ENCODE peak calls at places on chromosomes 2 and 18, in nine cellular contexts. One of them, this sample, is unnamed.

GRCh38 chr2:182242561-182242960 is 184.3 kb downstream of the PDE1A start:
- DNase-seq in HCT116: no peak
- DNase-seq in ovary: no peak
- DNase-seq in A549: no peak
- DNase-seq in testis: no peak
- DNase-seq in tibial nerve: no peak
- DNase-seq in vagina: no peak
- DNase-seq in IMR-90: no peak
- DNase-seq in heart left ventricle: no peak
- DNase-seq in this sample: no peak

GRCh38 chr2:116718451-116718850 is 1096.0 kb upstream of the DDX18 start:
- DNase-seq in testis: no peak
- DNase-seq in A549: no peak
- DNase-seq in HCT116: no peak
- DNase-seq in ovary: no peak
- DNase-seq in tibial nerve: no peak
- DNase-seq in heart left ventricle: no peak
- DNase-seq in vagina: no peak
- DNase-seq in IMR-90: no peak
- DNase-seq in this sample: no peak

GRCh38 chr18:5527603-5528002 is 16.2 kb downstream of the EPB41L3 start:
- DNase-seq in IMR-90: peak; percentile 86
- DNase-seq in vagina: no peak
- DNase-seq in heart left ventricle: no peak
- DNase-seq in testis: peak; percentile 41
- DNase-seq in tibial nerve: peak; percentile 33
- DNase-seq in A549: no peak
- DNase-seq in HCT116: no peak
- DNase-seq in ovary: no peak
- DNase-seq in this sample: no peak

GRCh38 chr2:238496756-238497609 is 70.3 kb downstream of the ASB1 start:
- DNase-seq in IMR-90: no peak
- DNase-seq in tibial nerve: no peak
- DNase-seq in testis: peak; percentile 11
- DNase-seq in ovary: no peak
- DNase-seq in vagina: peak; percentile 79
- DNase-seq in heart left ventricle: no peak
- DNase-seq in HCT116: no peak
- DNase-seq in A549: no peak
- DNase-seq in this sample: no peak

GRCh38 chr2:110994250-110994961 is 126.3 kb upstream of the BCL2L11 start:
- DNase-seq in tibial nerve: no peak
- DNase-seq in HCT116: no peak
- DNase-seq in ovary: no peak
- DNase-seq in A549: no peak
- DNase-seq in testis: no peak
- DNase-seq in IMR-90: no peak
- DNase-seq in vagina: no peak
- DNase-seq in heart left ventricle: no peak
- DNase-seq in this sample: no peak

GRCh38 chr2:166344286-166345113 is 31.2 kb downstream of the SCN9A start:
- DNase-seq in vagina: no peak
- DNase-seq in testis: no peak
- DNase-seq in ovary: no peak
- DNase-seq in HCT116: no peak
- DNase-seq in A549: no peak
- DNase-seq in heart left ventricle: no peak
- DNase-seq in tibial nerve: no peak
- DNase-seq in IMR-90: peak; percentile 87
- DNase-seq in this sample: no peak

GRCh38 chr2:67671464-67672450 is 274.6 kb downstream of the ETAA1 start:
- DNase-seq in vagina: no peak
- DNase-seq in IMR-90: no peak
- DNase-seq in tibial nerve: no peak
- DNase-seq in ovary: no peak
- DNase-seq in testis: no peak
- DNase-seq in A549: no peak
- DNase-seq in heart left ventricle: no peak
- DNase-seq in HCT116: no peak
- DNase-seq in this sample: no peak

GRCh38 chr18:23380001-23380550 is 73.0 kb upstream of the RIOK3 start:
- DNase-seq in IMR-90: peak; percentile 83
- DNase-seq in HCT116: no peak
- DNase-seq in ovary: no peak
- DNase-seq in A549: peak; percentile 56
- DNase-seq in vagina: no peak
- DNase-seq in testis: no peak
- DNase-seq in tibial nerve: no peak
- DNase-seq in heart left ventricle: no peak
- DNase-seq in this sample: no peak

GRCh38 chr2:219985017-219985416 is 357.6 kb downstream of the SLC4A3 start:
- DNase-seq in vagina: no peak
- DNase-seq in ovary: no peak
- DNase-seq in IMR-90: no peak
- DNase-seq in HCT116: no peak
- DNase-seq in A549: no peak
- DNase-seq in testis: no peak
- DNase-seq in tibial nerve: no peak
- DNase-seq in heart left ventricle: no peak
- DNase-seq in this sample: no peak

GRCh38 chr2:219983836-219984235 is 356.4 kb downstream of the SLC4A3 start:
- DNase-seq in HCT116: no peak
- DNase-seq in testis: no peak
- DNase-seq in vagina: no peak
- DNase-seq in ovary: no peak
- DNase-seq in A549: no peak
- DNase-seq in IMR-90: peak; percentile 69
- DNase-seq in tibial nerve: no peak
- DNase-seq in heart left ventricle: no peak
- DNase-seq in this sample: no peak

GRCh38 chr2:219991116-219991515 is 363.7 kb downstream of the SLC4A3 start:
- DNase-seq in HCT116: no peak
- DNase-seq in vagina: no peak
- DNase-seq in A549: no peak
- DNase-seq in heart left ventricle: no peak
- DNase-seq in testis: no peak
- DNase-seq in IMR-90: no peak
- DNase-seq in tibial nerve: no peak
- DNase-seq in ovary: no peak
- DNase-seq in this sample: no peak

GRCh38 chr2:219987830-219988229 is 360.4 kb downstream of the SLC4A3 start:
- DNase-seq in ovary: no peak
- DNase-seq in vagina: no peak
- DNase-seq in IMR-90: peak; percentile 93
- DNase-seq in testis: no peak
- DNase-seq in HCT116: no peak
- DNase-seq in heart left ventricle: no peak
- DNase-seq in tibial nerve: no peak
- DNase-seq in A549: peak; percentile 4
- DNase-seq in this sample: no peak
- TF ChIP-seq CTCF in ovary: no peak
- TF ChIP-seq CTCF in vagina: no peak
- TF ChIP-seq CTCF in IMR-90: no peak
- TF ChIP-seq CTCF in testis: no peak
- TF ChIP-seq CTCF in HCT116: no peak
- TF ChIP-seq CTCF in heart left ventricle: no peak
- TF ChIP-seq CTCF in tibial nerve: no peak
- TF ChIP-seq CTCF in A549: no peak
- TF ChIP-seq CTCF in this sample: no peak

GRCh38 chr18:70421471-70421870 is 132.6 kb downstream of the SOCS6 start:
- DNase-seq in tibial nerve: no peak
- DNase-seq in ovary: no peak
- DNase-seq in testis: no peak
- DNase-seq in heart left ventricle: no peak
- DNase-seq in vagina: no peak
- DNase-seq in A549: no peak
- DNase-seq in IMR-90: peak; percentile 45
- DNase-seq in HCT116: peak; percentile 28
- DNase-seq in this sample: no peak

GRCh38 chr18:70422061-70422965 is 133.5 kb downstream of the SOCS6 start:
- DNase-seq in tibial nerve: peak; percentile 46
- DNase-seq in A549: peak; percentile 67
- DNase-seq in IMR-90: peak; percentile 93
- DNase-seq in ovary: no peak
- DNase-seq in vagina: no peak
- DNase-seq in HCT116: peak; percentile 94
- DNase-seq in heart left ventricle: peak; percentile 76
- DNase-seq in testis: peak; percentile 36
- DNase-seq in this sample: peak; percentile 70

GRCh38 chr18:70418551-70419311 is 129.9 kb downstream of the SOCS6 start:
- DNase-seq in testis: no peak
- DNase-seq in ovary: no peak
- DNase-seq in tibial nerve: no peak
- DNase-seq in IMR-90: peak; percentile 19
- DNase-seq in heart left ventricle: no peak
- DNase-seq in vagina: no peak
- DNase-seq in A549: no peak
- DNase-seq in HCT116: no peak
- DNase-seq in this sample: no peak

GRCh38 chr18:70419526-70419925 is 130.7 kb downstream of the SOCS6 start:
- DNase-seq in HCT116: no peak
- DNase-seq in heart left ventricle: no peak
- DNase-seq in ovary: no peak
- DNase-seq in testis: no peak
- DNase-seq in IMR-90: peak; percentile 77
- DNase-seq in A549: no peak
- DNase-seq in tibial nerve: no peak
- DNase-seq in vagina: no peak
- DNase-seq in this sample: no peak

GRCh38 chr18:70420151-70420898 is 131.5 kb downstream of the SOCS6 start:
- DNase-seq in tibial nerve: no peak
- DNase-seq in HCT116: no peak
- DNase-seq in testis: no peak
- DNase-seq in ovary: no peak
- DNase-seq in A549: no peak
- DNase-seq in heart left ventricle: no peak
- DNase-seq in vagina: no peak
- DNase-seq in IMR-90: peak; percentile 71
- DNase-seq in this sample: peak; percentile 31
- TF ChIP-seq POLR2A in tibial nerve: no peak
- TF ChIP-seq POLR2A in HCT116: no peak
- TF ChIP-seq POLR2A in testis: no peak
- TF ChIP-seq POLR2A in ovary: no peak
- TF ChIP-seq POLR2A in A549: no peak
- TF ChIP-seq POLR2A in heart left ventricle: no peak
- TF ChIP-seq POLR2A in vagina: no peak
- TF ChIP-seq POLR2A in IMR-90: no peak
- TF ChIP-seq POLR2A in this sample: no peak

GRCh38 chr2:200363279-200363678 is 56.8 kb downstream of the SPATS2L start:
- DNase-seq in A549: no peak
- DNase-seq in heart left ventricle: no peak
- DNase-seq in vagina: no peak
- DNase-seq in IMR-90: no peak
- DNase-seq in tibial nerve: no peak
- DNase-seq in HCT116: no peak
- DNase-seq in ovary: no peak
- DNase-seq in testis: no peak
- DNase-seq in this sample: no peak

GRCh38 chr2:200362202-200362917 is 55.9 kb downstream of the SPATS2L start:
- DNase-seq in HCT116: no peak
- DNase-seq in tibial nerve: no peak
- DNase-seq in ovary: no peak
- DNase-seq in IMR-90: no peak
- DNase-seq in vagina: no peak
- DNase-seq in A549: no peak
- DNase-seq in heart left ventricle: no peak
- DNase-seq in testis: no peak
- DNase-seq in this sample: no peak

GRCh38 chr2:200357845-200358244 is 51.4 kb downstream of the SPATS2L start:
- DNase-seq in IMR-90: no peak
- DNase-seq in A549: no peak
- DNase-seq in vagina: no peak
- DNase-seq in ovary: no peak
- DNase-seq in HCT116: no peak
- DNase-seq in heart left ventricle: no peak
- DNase-seq in tibial nerve: no peak
- DNase-seq in testis: no peak
- DNase-seq in this sample: no peak

GRCh38 chr2:200359552-200359951 is 53.1 kb downstream of the SPATS2L start:
- DNase-seq in testis: no peak
- DNase-seq in heart left ventricle: no peak
- DNase-seq in HCT116: no peak
- DNase-seq in tibial nerve: no peak
- DNase-seq in IMR-90: no peak
- DNase-seq in ovary: no peak
- DNase-seq in A549: no peak
- DNase-seq in vagina: no peak
- DNase-seq in this sample: no peak

DNA sequence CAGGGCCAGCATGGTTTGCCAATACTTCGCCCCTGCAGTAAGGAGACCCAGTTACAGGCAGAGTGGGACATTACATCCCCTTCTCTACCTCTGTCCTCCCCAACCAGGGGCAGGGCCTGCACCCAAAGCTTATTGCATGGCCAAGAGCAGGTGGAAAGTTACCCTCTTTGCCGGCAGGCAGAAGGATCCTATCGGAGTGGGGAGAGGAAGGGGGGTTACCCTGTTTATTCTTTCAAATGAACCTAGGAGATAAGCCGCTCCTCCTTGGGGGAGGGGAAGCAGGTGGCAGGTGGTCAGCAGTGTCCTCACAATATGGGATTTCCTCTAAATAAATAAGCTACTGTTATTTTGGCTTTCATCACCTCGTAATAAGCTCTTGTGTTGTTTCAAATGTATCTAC is 53.9 kb downstream of the SPATS2L start:
- DNase-seq in heart left ventricle: no peak
- DNase-seq in vagina: no peak
- DNase-seq in testis: no peak
- DNase-seq in tibial nerve: no peak
- DNase-seq in HCT116: no peak
- DNase-seq in ovary: no peak
- DNase-seq in A549: no peak
- DNase-seq in IMR-90: no peak
- DNase-seq in this sample: no peak
- TF ChIP-seq CTCF in heart left ventricle: no peak
- TF ChIP-seq CTCF in vagina: no peak
- TF ChIP-seq CTCF in testis: no peak
- TF ChIP-seq CTCF in tibial nerve: no peak
- TF ChIP-seq CTCF in HCT116: no peak
- TF ChIP-seq CTCF in ovary: no peak
- TF ChIP-seq CTCF in A549: no peak
- TF ChIP-seq CTCF in IMR-90: no peak
- TF ChIP-seq CTCF in this sample: no peak

GRCh38 chr2:179814050-179814449 is 47.4 kb downstream of the ZNF385B start:
- DNase-seq in A549: no peak
- DNase-seq in vagina: no peak
- DNase-seq in heart left ventricle: no peak
- DNase-seq in HCT116: no peak
- DNase-seq in testis: no peak
- DNase-seq in tibial nerve: no peak
- DNase-seq in ovary: no peak
- DNase-seq in IMR-90: no peak
- DNase-seq in this sample: no peak

GRCh38 chr2:179809606-179810005 is 51.8 kb downstream of the ZNF385B start:
- DNase-seq in ovary: no peak
- DNase-seq in vagina: no peak
- DNase-seq in HCT116: no peak
- DNase-seq in testis: no peak
- DNase-seq in A549: no peak
- DNase-seq in IMR-90: no peak
- DNase-seq in tibial nerve: no peak
- DNase-seq in heart left ventricle: no peak
- DNase-seq in this sample: no peak

GRCh38 chr2:179812501-179812900 is 48.9 kb downstream of the ZNF385B start:
- DNase-seq in HCT116: no peak
- DNase-seq in A549: no peak
- DNase-seq in tibial nerve: no peak
- DNase-seq in testis: no peak
- DNase-seq in ovary: no peak
- DNase-seq in IMR-90: no peak
- DNase-seq in vagina: no peak
- DNase-seq in heart left ventricle: no peak
- DNase-seq in this sample: no peak

GRCh38 chr2:179811042-179811441 is 50.4 kb downstream of the ZNF385B start:
- DNase-seq in A549: no peak
- DNase-seq in heart left ventricle: no peak
- DNase-seq in HCT116: no peak
- DNase-seq in tibial nerve: no peak
- DNase-seq in vagina: no peak
- DNase-seq in ovary: no peak
- DNase-seq in IMR-90: no peak
- DNase-seq in testis: no peak
- DNase-seq in this sample: no peak
- TF ChIP-seq POLR2A in A549: no peak
- TF ChIP-seq POLR2A in heart left ventricle: no peak
- TF ChIP-seq POLR2A in HCT116: no peak
- TF ChIP-seq POLR2A in tibial nerve: no peak
- TF ChIP-seq POLR2A in vagina: no peak
- TF ChIP-seq POLR2A in ovary: no peak
- TF ChIP-seq POLR2A in IMR-90: no peak
- TF ChIP-seq POLR2A in testis: no peak
- TF ChIP-seq POLR2A in this sample: no peak

This sample was measured in body of pancreas.